ENCODE peak calls at places on chromosomes 1 and 21, in four cellular contexts. Q is HepG2, E is GM12878, O is K562. I is an unnamed sample.

GRCh38 chr1:41515778-41516167 is 31.3 kb upstream of the EDN2 start:
- DNase-seq in Q (no peak), E (no peak), O (no peak), I (no peak)

GRCh38 chr1:32114420-32114819 is 6.6 kb downstream of the KPNA6 start:
- DNase-seq in Q (no peak), E (no peak), O (no peak), I (no peak)

GRCh38 chr1:55472784-55473183 is 257.6 kb upstream of the USP24 start:
- DNase-seq in Q (no peak), E (no peak), O (peak), I (no peak)

GRCh38 chr1:119829636-119830035 is 18.4 kb upstream of the REG4 start:
- DNase-seq in Q (no peak), E (no peak), O (no peak), I (no peak)

GRCh38 chr1:157961805-157962762 is 31.4 kb upstream of the KIRREL1 start:
- DNase-seq in Q (no peak), E (no peak), O (no peak), I (no peak)

GRCh38 chr1:203033287-203033686 is 7.0 kb downstream of the PPFIA4 start:
- DNase-seq in Q (no peak), E (no peak), O (no peak), I (no peak)

GRCh38 chr1:245213066-245213465 is 58.3 kb downstream of the KIF26B start:
- DNase-seq in Q (no peak), E (no peak), O (no peak), I (no peak)

GRCh38 chr1:110337704-110338199 is 1.4 kb upstream of the RBM15 start:
- DNase-seq in Q (peak), E (no peak), O (peak), I (peak)

GRCh38 chr21:45142469-45142868 is 68.1 kb downstream of the ADARB1 start:
- DNase-seq in Q (no peak), E (no peak), O (peak), I (no peak)

GRCh38 chr21:32940079-32941014 is 85.4 kb upstream of the OLIG2 start:
- DNase-seq in Q (peak), E (no peak), O (peak), I (no peak)

GRCh38 chr21:44727757-44728156 is 16.4 kb upstream of the TSPEAR start:
- DNase-seq in Q (no peak), E (no peak), O (no peak), I (no peak)

GRCh38 chr1:154492115-154492514 is 9.9 kb upstream of the TDRD10 start:
- DNase-seq in Q (no peak), E (peak), O (no peak), I (no peak)

GRCh38 chr1:154496381-154496780 is 5.6 kb upstream of the TDRD10 start:
- DNase-seq in Q (no peak), E (no peak), O (no peak), I (no peak)

GRCh38 chr1:154493276-154493675 is 8.7 kb upstream of the TDRD10 start:
- DNase-seq in Q (no peak), E (no peak), O (peak), I (no peak)

GRCh38 chr1:154497026-154497806 is 4.8 kb upstream of the TDRD10 start:
- DNase-seq in Q (no peak), E (peak), O (peak), I (no peak)

GRCh38 chr1:154495496-154496273 is 6.3 kb upstream of the TDRD10 start:
- DNase-seq in Q (no peak), E (no peak), O (no peak), I (no peak)
- TF ChIP-seq BRCA1 in Q (no peak), E (no peak), O (no peak), I (no peak)

GRCh38 chr1:150548324-150548631 is 930 bp upstream of the ADAMTSL4 start:
- DNase-seq in Q (no peak), E (no peak), O (no peak), I (no peak)
- H2AFZ ChIP-seq in Q (no peak), E (peak), O (peak), I (peak)

DNA sequence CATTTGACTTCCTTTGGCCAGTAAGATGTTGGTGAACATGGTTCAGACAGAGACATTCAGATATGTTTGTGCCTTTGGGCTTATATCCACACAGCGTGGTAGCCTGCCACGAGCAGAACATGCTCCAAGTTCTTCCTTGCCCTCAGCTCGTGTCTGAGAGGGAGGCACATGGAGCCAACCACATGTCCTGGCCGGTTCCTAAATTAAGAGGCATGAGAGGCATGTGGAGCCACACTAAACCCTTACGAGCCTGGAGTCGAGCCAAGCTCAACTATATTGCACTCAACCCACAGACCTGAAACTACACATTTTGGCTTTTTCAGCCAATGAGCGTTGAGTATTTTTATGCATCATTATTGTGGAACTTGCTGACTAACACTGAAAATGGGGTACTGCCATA is 133.7 kb upstream of the KCNK1 start:
- DNase-seq in Q (no peak), E (no peak), O (no peak), I (no peak)
- TF ChIP-seq BRCA1 in Q (no peak), E (no peak), O (no peak), I (no peak)

GRCh38 chr1:28328228-28328648 is 602 bp upstream of the MED18 start:
- DNase-seq in Q (no peak), E (no peak), O (peak), I (no peak)
- H2AFZ ChIP-seq in Q (no peak), E (peak), O (peak), I (no peak)

GRCh38 chr1:89607888-89608626 is 24.9 kb upstream of the LRRC8C start:
- DNase-seq in Q (no peak), E (no peak), O (peak), I (no peak)
- TF ChIP-seq BRCA1 in Q (no peak), E (no peak), O (no peak), I (no peak)

GRCh38 chr1:175683491-175684175 is 59.8 kb downstream of the TNR start:
- DNase-seq in Q (no peak), E (no peak), O (no peak), I (no peak)

GRCh38 chr1:175673236-175674150 is 69.9 kb downstream of the TNR start:
- DNase-seq in Q (no peak), E (peak), O (no peak), I (no peak)

GRCh38 chr1:175675017-175675416 is 68.4 kb downstream of the TNR start:
- DNase-seq in Q (no peak), E (no peak), O (no peak), I (no peak)

GRCh38 chr1:175679931-175680652 is 63.3 kb downstream of the TNR start:
- DNase-seq in Q (no peak), E (no peak), O (no peak), I (no peak)

DNA sequence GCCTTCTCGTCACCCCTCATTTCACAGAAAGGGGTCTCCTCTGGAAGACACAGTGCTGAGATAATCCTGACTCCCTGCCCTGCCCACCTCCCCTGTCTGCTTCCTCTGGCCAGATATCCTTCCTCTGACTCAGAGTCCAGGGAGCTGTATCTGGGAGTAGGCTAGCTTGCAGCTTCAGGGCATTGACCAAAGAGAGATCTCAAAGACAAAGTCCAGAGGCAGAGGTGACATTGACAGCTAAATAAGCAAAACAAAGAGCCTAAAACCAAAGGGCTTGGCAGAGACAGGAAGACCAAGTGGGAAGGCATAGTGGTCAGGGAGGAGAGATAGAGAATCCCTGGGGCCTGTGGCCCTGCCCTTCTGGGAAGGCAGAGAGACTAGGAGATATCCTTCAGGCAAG is 64.9 kb downstream of the TNR start:
- DNase-seq in Q (no peak), E (no peak), O (no peak), I (no peak)
- H2AFZ ChIP-seq in Q (no peak), E (no peak), O (no peak), I (no peak)

I was measured in H1.